ENCODE peak calls at places on chromosomes 6 and 20, in four cellular contexts. Z is thyroid gland, T is stomach, R is A673. G is an unnamed sample.

GRCh38 chr6:138956244-138956924 is 31.7 kb downstream of the REPS1 start:
- DNase-seq in Z (no peak), T (no peak), R (no peak), G (no peak)

GRCh38 chr20:32091888-32092346 is 17.6 kb upstream of the TM9SF4 start:
- DNase-seq in Z (peak; percentile 82), T (peak; percentile 78), R (peak; percentile 85), G (no peak)

GRCh38 chr20:10696650-10697049 is 22.9 kb upstream of the JAG1 start:
- DNase-seq in Z (no peak), T (no peak), R (peak; percentile 35), G (no peak)

GRCh38 chr20:4195499-4195898 is 180.1 kb upstream of the RNF24 start:
- DNase-seq in Z (no peak), T (no peak), R (peak; percentile 59), G (no peak)

GRCh38 chr6:108562503-108562993 is 1.8 kb downstream of the FOXO3 start:
- DNase-seq in Z (peak; percentile 48), T (peak; percentile 71), R (peak; percentile 93), G (no peak)

GRCh38 chr6:106064766-106065165 is 21.4 kb upstream of the PRDM1 start:
- DNase-seq in Z (no peak), T (no peak), R (no peak), G (no peak)

GRCh38 chr6:55950071-55950814 is 74.9 kb upstream of the BMP5 start:
- DNase-seq in Z (no peak), T (no peak), R (no peak), G (no peak)

GRCh38 chr6:108945686-108946158 is 97.5 kb downstream of the ARMC2 start:
- DNase-seq in Z (peak; percentile 86), T (peak; percentile 65), R (no peak), G (no peak)

GRCh38 chr20:34215711-34216381 is 25.4 kb upstream of the ASIP start:
- DNase-seq in Z (peak; percentile 98), T (peak; percentile 88), R (peak; percentile 45), G (peak; percentile 51)

GRCh38 chr6:11021714-11022113 is 22.4 kb downstream of the ELOVL2 start:
- DNase-seq in Z (no peak), T (no peak), R (no peak), G (no peak)

GRCh38 chr6:29456971-29457370 is at the start of the genes OR11A1 and OR2H1:
- DNase-seq in Z (no peak), T (no peak), R (no peak), G (no peak)

GRCh38 chr6:90156861-90157260 is 139.8 kb downstream of the BACH2 start:
- DNase-seq in Z (no peak), T (no peak), R (no peak), G (no peak)

GRCh38 chr6:26021350-26022165 is 59.0 kb downstream of the TRIM38 start:
- DNase-seq in Z (peak; percentile 95), T (peak; percentile 93), R (peak; percentile 97), G (no peak)

GRCh38 chr20:63363013-63363957 is 2.1 kb upstream of the CHRNA4 start:
- DNase-seq in Z (no peak), T (no peak), R (no peak), G (no peak)

GRCh38 chr6:10248378-10248843 is 166.5 kb downstream of the TFAP2A start:
- DNase-seq in Z (no peak), T (no peak), R (peak; percentile 98), G (no peak)

GRCh38 chr6:37862415-37862814 is 42.9 kb downstream of the ZFAND3 start:
- DNase-seq in Z (peak; percentile 22), T (no peak), R (no peak), G (no peak)

GRCh38 chr20:53255102-53255710 is 283.0 kb downstream of the TSHZ2 start:
- DNase-seq in Z (no peak), T (no peak), R (no peak), G (no peak)

GRCh38 chr6:139979021-139979721 is 604.7 kb upstream of the CITED2 start:
- DNase-seq in Z (peak; percentile 88), T (no peak), R (no peak), G (peak; percentile 89)

GRCh38 chr6:88614306-88614877 is 349.0 kb downstream of the RNGTT start:
- DNase-seq in Z (no peak), T (no peak), R (no peak), G (no peak)

GRCh38 chr20:36793294-36794115 is 19.9 kb upstream of the DSN1 start:
- DNase-seq in Z (no peak), T (no peak), R (no peak), G (no peak)

GRCh38 chr20:36795691-36796090 is 22.1 kb upstream of the DSN1 start:
- DNase-seq in Z (no peak), T (no peak), R (no peak), G (no peak)

GRCh38 chr20:36791862-36792261 is 18.3 kb upstream of the DSN1 start:
- DNase-seq in Z (no peak), T (no peak), R (no peak), G (no peak)

GRCh38 chr20:36794116-36794474 is 20.5 kb upstream of the DSN1 start:
- DNase-seq in Z (no peak), T (no peak), R (no peak), G (no peak)

GRCh38 chr20:36792422-36792821 is 18.9 kb upstream of the DSN1 start:
- DNase-seq in Z (peak; percentile 96), T (peak; percentile 53), R (peak; percentile 65), G (peak; percentile 92)
- TF ChIP-seq CTCF in Z (peak; percentile 64), T (no peak), R (peak; percentile 48), G (peak; percentile 89)

GRCh38 chr6:32623693-32624092 is 13.5 kb upstream of the HLA-DQA1 start:
- DNase-seq in Z (no peak), T (no peak), R (no peak), G (no peak)
- H3K4me3 ChIP-seq in Z (no peak overlapping the region), T (no peak overlapping the region), R (no peak overlapping the region), G (no peak overlapping the region)

GRCh38 chr6:167972193-167972592 is 25.3 kb upstream of the KIF25 start:
- DNase-seq in Z (no peak), T (no peak), R (no peak), G (no peak)

GRCh38 chr6:167970236-167970635 is 27.2 kb upstream of the KIF25 start:
- DNase-seq in Z (no peak), T (no peak), R (no peak), G (no peak)

GRCh38 chr6:167965602-167966539 is 31.6 kb upstream of the KIF25 start:
- DNase-seq in Z (no peak), T (no peak), R (no peak), G (no peak)

GRCh38 chr6:167966540-167966905 is 30.9 kb upstream of the KIF25 start:
- DNase-seq in Z (no peak), T (no peak), R (no peak), G (no peak)

GRCh38 chr6:167968091-167968490 is 29.4 kb upstream of the KIF25 start:
- DNase-seq in Z (peak; percentile 25), T (no peak), R (peak; percentile 53), G (no peak)
- TF ChIP-seq CTCF in Z (peak; percentile 42), T (no peak), R (peak; percentile 77), G (peak; percentile 65)

GRCh38 chr6:128638817-128639216 is 118.4 kb upstream of the PTPRK start:
- DNase-seq in Z (no peak), T (no peak), R (no peak), G (no peak)
- H3K4me3 ChIP-seq in Z (no peak overlapping the region), T (no peak overlapping the region), R (no peak overlapping the region), G (no peak overlapping the region)

DNA sequence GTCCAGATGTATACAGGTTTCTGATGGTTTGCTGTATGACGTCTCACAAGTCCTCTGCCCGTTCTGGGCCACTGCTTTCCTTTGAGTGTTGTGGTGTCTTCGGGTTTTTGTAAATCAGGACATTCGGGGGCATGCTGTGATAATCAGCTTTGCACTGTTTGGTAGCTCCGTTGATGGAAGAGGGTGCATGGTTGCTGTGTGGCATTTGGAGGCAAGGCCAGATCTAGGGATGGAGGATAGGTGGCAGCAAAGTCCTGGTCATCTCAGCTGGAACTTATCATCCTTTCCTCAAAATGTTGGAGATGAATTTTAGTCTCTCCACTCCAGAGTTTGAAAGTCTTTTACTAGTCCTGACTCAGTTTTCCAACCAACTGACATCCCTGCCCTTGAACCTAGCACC is 91.0 kb downstream of the SCP2D1 start:
- DNase-seq in Z (no peak), T (no peak), R (peak; percentile 28), G (no peak)
- TF ChIP-seq CTCF in Z (no peak), T (no peak), R (peak; percentile 39), G (no peak)

DNA sequence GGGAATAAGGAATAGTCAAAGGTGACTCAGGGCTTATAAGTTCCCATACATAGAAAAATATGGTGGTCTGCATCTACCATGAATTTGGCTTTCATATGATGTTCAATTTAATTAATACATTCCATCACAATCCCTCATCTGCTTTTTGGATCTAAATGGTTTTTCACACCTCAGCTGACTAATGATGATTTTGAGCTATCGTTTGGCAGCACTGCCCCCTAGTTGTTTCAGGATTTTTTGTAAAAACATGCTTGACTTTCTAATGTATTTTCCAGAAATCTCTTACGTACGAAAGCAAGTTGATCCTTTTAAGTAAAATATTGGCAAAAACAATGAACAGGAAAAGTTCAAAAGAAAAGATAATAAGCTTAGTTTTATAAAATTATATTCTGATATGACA is 408.6 kb upstream of the ADGRB3 start:
- DNase-seq in Z (no peak), T (no peak), R (peak; percentile 64), G (no peak)
- H3K4me3 ChIP-seq in Z (no peak overlapping the region), T (no peak overlapping the region), R (no peak overlapping the region), G (no peak overlapping the region)